ENCODE peak calls at places on chromosomes 1 and 21, in four cellular contexts. I is CD8-positive, alpha-beta T cell; M is neural progenitor cell; O is IMR-90. X is an unnamed sample.

GRCh38 chr1:110450928-110451327 is at the start of gene PROK1:
- DNase-seq in I (no peak), M (no peak), O (no peak), X (no peak)

GRCh38 chr1:203199481-203200058 is 13.1 kb upstream of the CHI3L1 start:
- DNase-seq in I (no peak), M (no peak), O (peak; percentile 70), X (no peak)

GRCh38 chr1:70509996-70510876 is 99.2 kb downstream of the CTH start:
- DNase-seq in I (no peak), M (peak; percentile 74), O (peak; percentile 95), X (no peak)

GRCh38 chr21:42522771-42523170 is 9.1 kb downstream of the SLC37A1 start:
- DNase-seq in I (no peak), M (no peak), O (no peak), X (no peak)

GRCh38 chr1:187527346-187527745 is 698.6 kb downstream of the PLA2G4A start:
- DNase-seq in I (no peak), M (no peak), O (peak; percentile 24), X (no peak)

GRCh38 chr1:246617156-246617555 is 50.9 kb downstream of the CNST start:
- DNase-seq in I (no peak), M (no peak), O (peak; percentile 20), X (no peak)

GRCh38 chr21:25578070-25578961 is 29.0 kb downstream of the MRPL39 start:
- DNase-seq in I (no peak), M (no peak), O (peak; percentile 36), X (no peak)

GRCh38 chr1:153789478-153790148 is 14.4 kb downstream of the SLC27A3 start:
- DNase-seq in I (no peak), M (no peak), O (no peak), X (no peak)

GRCh38 chr1:195428927-195429326 is 1179.3 kb downstream of the KCNT2 start:
- DNase-seq in I (no peak), M (no peak), O (no peak), X (no peak)

GRCh38 chr1:83959824-83960441 is 39.0 kb downstream of the TTLL7 start:
- DNase-seq in I (no peak), M (no peak), O (peak; percentile 79), X (no peak)

GRCh38 chr1:206808615-206809014 is 36.3 kb upstream of the IL10 start:
- DNase-seq in I (peak; percentile 45), M (peak; percentile 43), O (peak; percentile 57), X (no peak)

GRCh38 chr21:45280178-45280821 is 7.4 kb downstream of the POFUT2 start:
- DNase-seq in I (no peak), M (no peak), O (no peak), X (no peak)

GRCh38 chr1:156602557-156602993 is 1.3 kb upstream of the GPATCH4 start:
- DNase-seq in I (no peak), M (peak; percentile 43), O (no peak), X (no peak)

GRCh38 chr1:78730053-78730452 is 80.4 kb downstream of the IFI44 start:
- DNase-seq in I (no peak), M (no peak), O (no peak), X (no peak)

GRCh38 chr1:197184190-197184589 is 37.7 kb upstream of the ASPM start:
- DNase-seq in I (no peak), M (no peak), O (peak; percentile 19), X (no peak)

GRCh38 chr1:207798847-207799246 is 47.0 kb downstream of the CD46 start:
- DNase-seq in I (peak; percentile 42), M (no peak), O (peak; percentile 18), X (no peak)

GRCh38 chr1:227886993-227887696 is 60.6 kb downstream of the WNT9A start:
- DNase-seq in I (peak; percentile 46), M (peak; percentile 61), O (peak; percentile 45), X (peak; percentile 80)

GRCh38 chr1:109304221-109304915 is 2.4 kb downstream of the MYBPHL start:
- DNase-seq in I (no peak), M (no peak), O (no peak), X (no peak)

GRCh38 chr1:54464477-54465146 is 58.4 kb upstream of the SSBP3 start:
- DNase-seq in I (no peak), M (no peak), O (peak; percentile 24), X (no peak)

GRCh38 chr1:235503333-235504121 is 725 bp downstream of the B3GALNT2 start:
- DNase-seq in I (peak; percentile 31), M (peak; percentile 86), O (peak; percentile 41), X (peak; percentile 66)

GRCh38 chr1:14895727-14896126 is 257.8 kb upstream of the TMEM51 start:
- DNase-seq in I (no peak), M (no peak), O (no peak), X (no peak)

GRCh38 chr1:115089443-115090340 is at the start of gene TSPAN2:
- DNase-seq in I (peak; percentile 59), M (peak; percentile 92), O (peak; percentile 59), X (peak; percentile 78)

GRCh38 chr1:201708085-201708512 is 120.9 kb upstream of the IPO9 start:
- DNase-seq in I (no peak), M (no peak), O (peak; percentile 83), X (no peak)

GRCh38 chr21:44259082-44259705 is 2.5 kb downstream of the DNMT3L start:
- DNase-seq in I (no peak), M (no peak), O (peak; percentile 37), X (no peak)

GRCh38 chr1:161133220-161133740 is 813 bp upstream of the DEDD start:
- DNase-seq in I (no peak), M (no peak), O (peak; percentile 23), X (no peak)

GRCh38 chr1:226568077-226568831 is 19.7 kb downstream of the STUM start:
- DNase-seq in I (no peak), M (peak; percentile 22), O (no peak), X (no peak)

GRCh38 chr1:84339503-84339902 is 38.0 kb downstream of the SAMD13 start:
- DNase-seq in I (no peak), M (no peak), O (peak; percentile 68), X (no peak)

GRCh38 chr1:67824771-67825170 is 8.5 kb downstream of the GNG12 start:
- DNase-seq in I (no peak), M (no peak), O (no peak), X (no peak)

GRCh38 chr1:230684998-230685397 is 28.9 kb downstream of the AGT start:
- DNase-seq in I (no peak), M (no peak), O (no peak), X (no peak)

GRCh38 chr1:230682274-230682673 is 31.6 kb downstream of the AGT start:
- DNase-seq in I (no peak), M (no peak), O (no peak), X (no peak)

GRCh38 chr1:230682882-230683610 is 30.9 kb downstream of the AGT start:
- DNase-seq in I (no peak), M (no peak), O (peak; percentile 86), X (no peak)

GRCh38 chr1:230681599-230681998 is 32.3 kb downstream of the AGT start:
- DNase-seq in I (no peak), M (no peak), O (peak; percentile 85), X (no peak)

GRCh38 chr1:230684146-230684545 is 29.8 kb downstream of the AGT start:
- DNase-seq in I (no peak), M (no peak), O (no peak), X (no peak)
- H3K27ac ChIP-seq in I (no peak overlapping the region), M (no peak overlapping the region), O (no peak overlapping the region), X (no peak overlapping the region)

GRCh38 chr1:180184041-180184440 is 29.4 kb downstream of the QSOX1 start:
- DNase-seq in I (no peak), M (no peak), O (no peak), X (no peak)

GRCh38 chr1:180181048-180181447 is 26.4 kb downstream of the QSOX1 start:
- DNase-seq in I (no peak), M (peak; percentile 65), O (no peak), X (no peak)

GRCh38 chr1:180183426-180183825 is 28.8 kb downstream of the QSOX1 start:
- DNase-seq in I (no peak), M (no peak), O (no peak), X (no peak)

GRCh38 chr1:180181996-180182675 is 27.5 kb downstream of the QSOX1 start:
- DNase-seq in I (no peak), M (no peak), O (no peak), X (no peak)

DNA sequence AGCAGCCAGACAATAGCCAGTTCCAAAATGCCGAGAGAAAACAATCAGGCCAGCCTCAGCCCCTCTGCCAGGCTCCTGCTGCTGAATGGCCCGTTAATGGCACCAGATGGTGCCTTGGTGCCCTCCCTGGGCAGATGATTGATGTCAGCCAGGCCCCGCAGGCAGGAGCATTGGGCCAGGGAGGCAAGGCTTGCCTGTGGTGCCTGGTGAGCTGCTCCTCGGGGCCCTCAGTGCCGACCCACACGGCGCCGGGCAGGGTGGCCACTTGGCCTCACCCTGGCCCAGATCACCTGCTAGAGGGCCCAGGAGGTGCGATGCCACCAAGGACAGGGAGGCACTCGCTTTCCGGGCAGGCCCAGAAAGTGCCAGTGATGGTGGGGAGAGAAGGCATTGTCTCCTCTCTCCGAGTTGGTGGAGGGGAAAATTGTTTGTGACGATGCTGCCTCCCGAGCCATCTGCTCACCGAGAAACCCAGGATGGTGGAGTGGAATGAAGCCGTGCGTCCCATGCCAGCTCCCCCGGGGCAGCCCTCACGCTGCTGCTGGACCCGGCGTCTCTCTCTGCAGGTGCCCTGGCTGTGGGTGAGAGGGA is 28.1 kb downstream of the QSOX1 start:
- DNase-seq in I (no peak), M (no peak), O (no peak), X (no peak)
- H3K27ac ChIP-seq in I (no peak overlapping the region), M (no peak overlapping the region), O (no peak overlapping the region), X (no peak overlapping the region)

DNA sequence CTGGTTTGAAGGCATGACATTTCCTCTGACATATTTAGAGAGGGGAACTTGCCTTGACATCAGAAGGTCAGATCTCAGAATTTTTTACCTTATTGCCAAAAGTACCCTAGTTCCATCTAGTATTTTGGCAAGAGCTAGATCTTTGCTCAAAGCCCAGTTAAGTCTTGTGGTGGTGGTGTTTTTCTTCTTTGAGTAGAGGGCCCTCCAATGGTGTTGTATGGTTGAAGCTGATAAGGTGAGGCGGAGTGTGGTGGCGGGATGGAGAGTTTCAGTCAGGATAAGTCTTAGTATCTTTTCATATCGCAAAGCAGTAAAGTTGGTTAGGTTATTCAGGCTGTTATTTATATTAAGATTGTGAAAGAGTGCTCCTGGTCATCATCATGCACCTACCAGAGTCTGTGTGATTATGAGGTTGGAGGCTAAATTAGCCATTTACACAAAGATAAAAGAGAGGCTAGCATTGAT is 20.1 kb upstream of the MACF1 start:
- DNase-seq in I (no peak), M (no peak), O (no peak), X (no peak)
- H3K27ac ChIP-seq in I (peak overlapping the region; percentile 46), M (peak overlapping the region; percentile 30), O (peak overlapping the region; percentile 0), X (peak overlapping the region; percentile 59)

GRCh38 chr1:184622136-184622823 is 132.4 kb downstream of the EDEM3 start:
- DNase-seq in I (no peak), M (no peak), O (peak; percentile 90), X (peak; percentile 91)

GRCh38 chr1:184624051-184624450 is 130.6 kb downstream of the EDEM3 start:
- DNase-seq in I (no peak), M (no peak), O (no peak), X (peak; percentile 60)

GRCh38 chr1:184623404-184623803 is 131.3 kb downstream of the EDEM3 start:
- DNase-seq in I (no peak), M (no peak), O (no peak), X (peak; percentile 21)

GRCh38 chr1:184618851-184619250 is 135.8 kb downstream of the EDEM3 start:
- DNase-seq in I (no peak), M (no peak), O (no peak), X (no peak)

DNA sequence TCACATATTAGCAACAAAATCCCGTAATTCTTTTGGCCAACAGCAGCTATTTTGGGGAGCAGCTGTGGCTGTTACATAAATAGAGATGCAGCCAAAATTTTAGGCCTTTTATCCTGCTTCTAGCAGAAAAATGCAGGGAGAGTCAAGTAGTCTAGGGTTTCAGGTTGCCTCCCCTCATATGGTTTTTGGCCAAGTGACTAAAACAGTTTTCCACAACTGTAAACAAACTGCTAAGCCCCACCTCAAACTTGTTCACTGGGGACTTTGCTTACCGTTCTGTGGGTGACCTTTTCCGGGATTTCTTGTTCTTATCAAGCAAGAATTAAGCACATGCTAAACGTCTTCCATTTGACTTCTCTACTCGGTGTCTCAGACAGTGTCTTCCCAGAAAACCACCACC is 133.4 kb downstream of the EDEM3 start:
- DNase-seq in I (no peak), M (no peak), O (peak; percentile 83), X (no peak)
- H3K27ac ChIP-seq in I (no peak overlapping the region), M (no peak overlapping the region), O (no peak overlapping the region), X (peak overlapping the region; percentile 85)

X was measured in right atrium auricular region.